ENCODE peak calls at places on chromosomes 6 and 20, in four cellular contexts. One of them, this sample, is unnamed.

GRCh38 chr6:71393471-71393870 is 104.9 kb downstream of the OGFRL1 start:
- DNase-seq in cardiac fibroblast: peak
- DNase-seq in transverse colon: no peak
- DNase-seq in GM10248: no peak
- DNase-seq in this sample: no peak

GRCh38 chr6:97427648-97428047 is 144.6 kb upstream of the MMS22L start:
- DNase-seq in cardiac fibroblast: no peak
- DNase-seq in transverse colon: no peak
- DNase-seq in GM10248: no peak
- DNase-seq in this sample: no peak

GRCh38 chr6:105099371-105099770 is 80.4 kb downstream of the POPDC3 start:
- DNase-seq in cardiac fibroblast: no peak
- DNase-seq in transverse colon: no peak
- DNase-seq in GM10248: no peak
- DNase-seq in this sample: no peak

GRCh38 chr20:51366155-51366886 is 176.2 kb downstream of the NFATC2 start:
- DNase-seq in cardiac fibroblast: peak
- DNase-seq in transverse colon: peak
- DNase-seq in GM10248: no peak
- DNase-seq in this sample: no peak

GRCh38 chr6:97687916-97688315 is 404.9 kb upstream of the MMS22L start:
- DNase-seq in cardiac fibroblast: no peak
- DNase-seq in transverse colon: no peak
- DNase-seq in GM10248: no peak
- DNase-seq in this sample: no peak

GRCh38 chr6:30790734-30791383 is 46.5 kb upstream of the IER3 start:
- DNase-seq in cardiac fibroblast: no peak
- DNase-seq in transverse colon: no peak
- DNase-seq in GM10248: no peak
- DNase-seq in this sample: no peak

GRCh38 chr6:129849456-129849855 is 11.7 kb downstream of the TMEM244 start:
- DNase-seq in cardiac fibroblast: peak
- DNase-seq in transverse colon: no peak
- DNase-seq in GM10248: no peak
- DNase-seq in this sample: no peak

GRCh38 chr20:45823949-45824835 is 2.9 kb downstream of the TNNC2 start:
- DNase-seq in cardiac fibroblast: peak
- DNase-seq in transverse colon: peak
- DNase-seq in GM10248: peak
- DNase-seq in this sample: peak

GRCh38 chr6:16504608-16505007 is 256.7 kb downstream of the ATXN1 start:
- DNase-seq in cardiac fibroblast: no peak
- DNase-seq in transverse colon: no peak
- DNase-seq in GM10248: no peak
- DNase-seq in this sample: no peak

GRCh38 chr6:170471458-170471857 is 81.6 kb downstream of the PSMB1 start:
- DNase-seq in cardiac fibroblast: no peak
- DNase-seq in transverse colon: no peak
- DNase-seq in GM10248: no peak
- DNase-seq in this sample: no peak

GRCh38 chr6:73309784-73310502 is 44.1 kb downstream of the DPPA5 start:
- DNase-seq in cardiac fibroblast: peak
- DNase-seq in transverse colon: peak
- DNase-seq in GM10248: peak
- DNase-seq in this sample: peak
- TF ChIP-seq CTCF in cardiac fibroblast: peak
- TF ChIP-seq CTCF in transverse colon: no peak
- TF ChIP-seq CTCF in GM10248: peak
- TF ChIP-seq CTCF in this sample: peak

GRCh38 chr6:6323352-6323751 is 2.9 kb upstream of the F13A1 start:
- DNase-seq in cardiac fibroblast: no peak
- DNase-seq in transverse colon: no peak
- DNase-seq in GM10248: no peak
- DNase-seq in this sample: no peak
- TF ChIP-seq CTCF in cardiac fibroblast: no peak
- TF ChIP-seq CTCF in transverse colon: no peak
- TF ChIP-seq CTCF in GM10248: no peak
- TF ChIP-seq CTCF in this sample: no peak

GRCh38 chr6:106883808-106884262 is 90.7 kb downstream of the CD24 start:
- DNase-seq in cardiac fibroblast: no peak
- DNase-seq in transverse colon: no peak
- DNase-seq in GM10248: no peak
- DNase-seq in this sample: no peak
- TF ChIP-seq CTCF in cardiac fibroblast: no peak
- TF ChIP-seq CTCF in transverse colon: no peak
- TF ChIP-seq CTCF in GM10248: no peak
- TF ChIP-seq CTCF in this sample: no peak

DNA sequence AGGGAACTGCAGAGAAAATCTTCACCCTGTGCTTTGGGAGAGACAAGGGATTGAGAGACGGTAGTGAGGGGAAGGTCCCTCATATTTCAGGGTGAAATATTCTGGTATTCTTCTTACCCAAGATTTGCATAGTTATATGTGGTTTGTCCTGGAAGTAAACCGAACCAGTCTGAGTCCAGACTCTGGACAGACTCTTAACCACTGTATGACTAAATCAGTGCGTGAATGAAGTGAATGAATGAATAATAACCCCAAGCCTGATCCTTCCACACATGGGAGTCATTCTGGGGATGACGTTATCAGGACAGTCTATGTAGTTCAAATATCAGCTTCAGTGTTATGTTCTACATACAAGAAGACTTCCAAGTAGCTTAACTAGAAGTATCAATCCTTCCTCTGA is 690.7 kb downstream of the KIF16B start:
- DNase-seq in cardiac fibroblast: no peak
- DNase-seq in transverse colon: no peak
- DNase-seq in GM10248: no peak
- DNase-seq in this sample: no peak
- TF ChIP-seq CTCF in cardiac fibroblast: no peak
- TF ChIP-seq CTCF in transverse colon: no peak
- TF ChIP-seq CTCF in GM10248: no peak
- TF ChIP-seq CTCF in this sample: no peak

DNA sequence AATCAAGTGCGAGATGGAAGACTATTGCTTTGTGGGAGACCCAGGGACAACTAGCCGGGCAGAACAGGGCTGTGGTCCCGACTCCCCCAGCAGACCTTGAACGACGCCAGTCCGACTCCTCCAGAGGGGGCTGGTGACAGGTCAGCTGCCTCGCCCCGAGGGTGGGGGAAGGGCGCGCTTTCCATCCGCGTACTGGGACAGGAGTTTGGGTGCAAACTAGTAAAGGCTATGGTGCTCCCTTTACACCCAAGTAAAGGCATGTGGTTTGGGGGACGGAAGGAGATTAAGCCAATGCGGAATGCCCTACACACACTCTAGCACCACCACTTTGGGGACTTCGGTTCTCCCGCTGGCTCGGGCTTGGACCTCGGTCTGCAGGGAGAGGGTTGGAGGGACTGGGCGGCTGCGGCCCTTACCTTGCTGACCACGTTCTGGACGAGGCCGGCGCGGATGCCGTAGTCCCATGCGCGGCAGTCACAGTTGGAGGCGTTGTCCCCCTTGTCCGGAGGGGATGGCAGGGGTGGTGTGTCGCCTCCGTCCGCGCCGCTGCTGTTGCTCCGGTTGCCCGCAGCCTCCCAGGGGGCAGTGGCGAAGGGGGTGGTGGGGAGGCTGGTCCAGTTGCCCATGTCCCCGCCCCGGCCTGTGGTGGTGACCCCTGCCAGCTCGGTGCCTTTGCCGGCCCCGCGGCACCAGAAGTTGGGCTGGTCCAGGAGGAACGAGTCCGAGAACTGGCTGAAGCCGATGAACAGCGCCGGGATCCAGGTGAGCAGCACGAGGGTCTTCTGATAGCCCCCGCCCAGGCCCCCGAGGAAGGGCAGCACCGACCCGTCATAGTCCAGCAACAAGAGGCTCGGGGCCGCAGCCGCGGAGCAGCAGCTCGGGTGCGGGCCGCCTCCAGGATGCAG is 1.1 kb downstream of the SLC22A23 start:
- DNase-seq in cardiac fibroblast: no peak
- DNase-seq in transverse colon: peak
- DNase-seq in GM10248: no peak
- DNase-seq in this sample: peak
- TF ChIP-seq CTCF in cardiac fibroblast: no peak
- TF ChIP-seq CTCF in transverse colon: no peak
- TF ChIP-seq CTCF in GM10248: no peak
- TF ChIP-seq CTCF in this sample: no peak

DNA sequence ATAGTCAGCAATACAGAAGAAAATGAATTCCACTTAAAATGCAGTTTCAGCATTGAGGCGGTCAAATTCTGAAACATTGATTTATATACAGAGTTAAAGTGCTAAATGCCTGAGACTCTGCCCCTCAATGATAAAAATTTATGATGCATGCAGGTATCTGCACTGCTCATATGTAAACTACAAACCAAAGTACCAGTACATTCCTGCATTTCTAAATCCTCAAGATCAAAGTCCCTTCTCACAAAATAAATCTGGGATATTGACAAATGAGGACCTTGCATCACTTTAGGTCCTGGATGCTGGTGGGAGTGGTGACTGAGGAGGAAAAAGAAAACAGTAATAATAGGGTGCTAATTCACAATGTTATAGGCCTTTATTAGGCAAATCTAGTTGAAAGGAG is 101.9 kb downstream of the FIG4 start:
- DNase-seq in cardiac fibroblast: no peak
- DNase-seq in transverse colon: no peak
- DNase-seq in GM10248: no peak
- DNase-seq in this sample: no peak
- TF ChIP-seq CTCF in cardiac fibroblast: no peak
- TF ChIP-seq CTCF in transverse colon: no peak
- TF ChIP-seq CTCF in GM10248: no peak
- TF ChIP-seq CTCF in this sample: no peak

DNA sequence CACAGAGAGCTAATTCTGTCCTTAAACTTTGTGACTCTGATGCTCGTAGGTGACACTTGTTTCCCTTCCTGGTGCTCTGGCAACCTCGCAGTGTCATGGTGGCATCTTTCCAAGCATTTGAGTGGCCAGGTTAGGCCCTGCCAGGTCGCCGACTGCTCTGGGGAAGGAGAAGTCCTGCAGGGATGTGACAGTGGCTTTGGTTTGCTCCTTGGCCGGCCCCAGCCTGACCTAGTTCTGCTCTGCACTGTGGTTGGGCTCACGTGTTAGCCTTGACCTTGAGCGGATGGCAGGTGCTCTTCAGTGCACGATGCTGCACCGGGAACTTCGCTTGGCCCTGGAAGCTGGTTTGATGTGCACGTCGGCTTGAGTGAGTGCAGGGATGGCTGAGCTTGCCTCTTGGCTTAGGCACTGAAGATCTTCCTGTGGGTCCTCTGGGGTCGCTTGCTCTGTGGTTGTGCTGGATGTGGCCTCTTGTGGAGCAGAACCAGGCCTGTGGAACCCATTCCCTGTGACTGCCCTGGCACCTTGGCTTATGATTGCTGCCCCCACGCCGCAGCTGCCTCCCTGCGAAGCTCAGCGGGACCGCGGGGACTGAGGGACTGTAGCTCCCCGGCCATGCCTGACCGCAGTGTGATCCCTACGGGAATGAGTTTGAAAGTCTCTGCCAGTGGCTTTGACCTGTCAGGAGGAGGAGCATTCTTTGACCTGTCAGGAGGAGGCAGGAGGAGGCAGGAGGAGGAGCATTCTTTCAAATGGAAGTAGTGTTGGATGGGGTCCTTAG is 8.7 kb downstream of the OSBPL2 start:
- DNase-seq in cardiac fibroblast: no peak
- DNase-seq in transverse colon: no peak
- DNase-seq in GM10248: no peak
- DNase-seq in this sample: no peak
- TF ChIP-seq CTCF in cardiac fibroblast: no peak
- TF ChIP-seq CTCF in transverse colon: no peak
- TF ChIP-seq CTCF in GM10248: no peak
- TF ChIP-seq CTCF in this sample: no peak

DNA sequence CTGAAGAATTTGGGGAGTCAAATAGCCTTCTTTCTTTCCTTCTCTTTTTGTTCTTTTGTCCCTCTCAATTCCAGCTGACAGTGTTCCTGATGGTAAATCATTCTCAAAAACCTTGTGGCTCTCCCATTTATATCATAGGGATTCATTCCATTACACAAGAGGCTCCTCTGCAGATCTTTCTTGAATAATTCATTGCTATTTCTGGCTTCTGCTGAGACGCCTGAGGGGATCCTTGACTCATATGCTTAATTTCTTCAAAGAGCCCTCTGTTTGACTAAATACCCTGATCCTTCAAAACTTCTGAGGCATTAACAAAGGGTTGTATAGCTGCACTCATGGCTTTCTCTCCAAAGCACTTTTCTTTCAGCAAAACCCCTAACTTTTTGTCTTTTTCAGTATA is 289.3 kb downstream of the FARS2 start:
- DNase-seq in cardiac fibroblast: no peak
- DNase-seq in transverse colon: no peak
- DNase-seq in GM10248: no peak
- DNase-seq in this sample: no peak
- TF ChIP-seq CTCF in cardiac fibroblast: no peak
- TF ChIP-seq CTCF in transverse colon: no peak
- TF ChIP-seq CTCF in GM10248: no peak
- TF ChIP-seq CTCF in this sample: no peak

GRCh38 chr20:24834310-24834709 is 114.8 kb upstream of the CST7 start:
- DNase-seq in cardiac fibroblast: no peak
- DNase-seq in transverse colon: no peak
- DNase-seq in GM10248: no peak
- DNase-seq in this sample: no peak
- TF ChIP-seq CTCF in cardiac fibroblast: no peak
- TF ChIP-seq CTCF in transverse colon: no peak
- TF ChIP-seq CTCF in GM10248: no peak
- TF ChIP-seq CTCF in this sample: no peak

This sample was measured in GM13976.